ENCODE peak calls at places on chromosomes 3 and 15, in nine cellular contexts. G is brain microvascular endothelial cell, U is iPS DF 6.9, W is HT-29, R is ELR, F is ureter, X is heart right ventricle, P is astrocyte of the spinal cord, Y is EL. V is an unnamed sample.

GRCh38 chr3:146468234-146468931 is 978 bp downstream of the PLSCR2 start:
- DNase-seq in G (no peak), U (no peak), W (no peak), R (no peak), F (no peak), X (no peak), P (no peak), Y (peak), V (peak)

GRCh38 chr3:2523251-2523836 is 424.7 kb downstream of the CNTN4 start:
- DNase-seq in G (no peak), U (no peak), W (no peak), R (no peak), F (no peak), X (no peak), P (no peak), Y (no peak), V (no peak)

GRCh38 chr3:185207931-185208746 is 45.7 kb downstream of the EHHADH start:
- DNase-seq in G (no peak), U (no peak), W (no peak), R (peak), F (no peak), X (no peak), P (peak), Y (peak), V (peak)

GRCh38 chr3:177647876-177648275 is 450.6 kb upstream of the TBL1XR1 start:
- DNase-seq in G (no peak), U (no peak), W (no peak), R (no peak), F (no peak), X (no peak), P (no peak), Y (no peak), V (no peak)

GRCh38 chr3:125220681-125221429 is 8.3 kb upstream of the SLC12A8 start:
- DNase-seq in G (no peak), U (no peak), W (no peak), R (peak), F (no peak), X (no peak), P (no peak), Y (peak), V (no peak)

GRCh38 chr3:124217542-124217941 is 225.6 kb upstream of the ROPN1 start:
- DNase-seq in G (peak), U (peak), W (peak), R (peak), F (no peak), X (peak), P (peak), Y (peak), V (peak)

GRCh38 chr3:129003578-129004112 is 2.5 kb downstream of the EFCC1 start:
- DNase-seq in G (no peak), U (no peak), W (peak), R (no peak), F (no peak), X (peak), P (no peak), Y (no peak), V (no peak)

GRCh38 chr3:49032646-49033304 is 3.6 kb upstream of the IMPDH2 start:
- DNase-seq in G (no peak), U (no peak), W (no peak), R (peak), F (no peak), X (no peak), P (no peak), Y (peak), V (peak)

GRCh38 chr3:123947482-123947881 is 13.5 kb downstream of the CCDC14 start:
- DNase-seq in G (no peak), U (no peak), W (no peak), R (no peak), F (no peak), X (no peak), P (no peak), Y (no peak), V (no peak)

GRCh38 chr15:77731067-77731466 is 98.4 kb upstream of the LINGO1 start:
- DNase-seq in G (no peak), U (no peak), W (no peak), R (no peak), F (no peak), X (no peak), P (no peak), Y (no peak), V (no peak)

GRCh38 chr3:157166559-157166958 is 6.6 kb upstream of the CCNL1 start:
- DNase-seq in G (no peak), U (no peak), W (no peak), R (no peak), F (no peak), X (no peak), P (no peak), Y (no peak), V (no peak)

GRCh38 chr15:70863450-70864218 is 9.7 kb upstream of the LARP6 start:
- DNase-seq in G (peak), U (no peak), W (peak), R (peak), F (no peak), X (no peak), P (peak), Y (peak), V (peak)

V was measured in cardiac fibroblast.